ENCODE peak calls at places on chromosomes 6 and 20, in ten cellular contexts. One of them, this sample, is unnamed.

GRCh38 chr20:21490105-21490504 is 23.8 kb downstream of the NKX2-2 start:
- DNase-seq in fibroblast of the aortic adventitia: peak; percentile 36
- DNase-seq in T-helper 9 cell: no peak
- DNase-seq in H7: no peak
- DNase-seq in left colon: no peak
- DNase-seq in lower leg skin: no peak
- DNase-seq in Calu3: no peak
- DNase-seq in stimulated activated CD4-positive, alpha-beta T cell treated with anti-CD3 and anti-CD28 coated beads, Interleukin-1b, Interleukin-23, amount 100 ng/mL, for 24 hours: no peak
- DNase-seq in stimulated activated CD8-positive, alpha-beta memory T cell treated with anti-CD3 and anti-CD28 coated beads, Interleukin-15, amount 100 ng/mL, for 4 hours: no peak
- DNase-seq in ureter: no peak
- DNase-seq in this sample: no peak

GRCh38 chr20:32052090-32052791 is at the start of gene HCK:
- DNase-seq in left colon: peak; percentile 32
- DNase-seq in stimulated activated CD8-positive, alpha-beta memory T cell treated with anti-CD3 and anti-CD28 coated beads, Interleukin-15, amount 100 ng/mL, for 4 hours: no peak
- DNase-seq in T-helper 9 cell: no peak
- DNase-seq in H7: peak; percentile 86
- DNase-seq in stimulated activated CD4-positive, alpha-beta T cell treated with anti-CD3 and anti-CD28 coated beads, Interleukin-1b, Interleukin-23, amount 100 ng/mL, for 24 hours: no peak
- DNase-seq in fibroblast of the aortic adventitia: no peak
- DNase-seq in ureter: no peak
- DNase-seq in lower leg skin: no peak
- DNase-seq in Calu3: no peak
- DNase-seq in this sample: no peak

GRCh38 chr6:6057442-6058053 is 50.8 kb upstream of the NRN1 start:
- DNase-seq in fibroblast of the aortic adventitia: peak; percentile 30
- DNase-seq in Calu3: peak; percentile 4
- DNase-seq in T-helper 9 cell: no peak
- DNase-seq in lower leg skin: peak; percentile 17
- DNase-seq in H7: peak; percentile 49
- DNase-seq in stimulated activated CD8-positive, alpha-beta memory T cell treated with anti-CD3 and anti-CD28 coated beads, Interleukin-15, amount 100 ng/mL, for 4 hours: no peak
- DNase-seq in stimulated activated CD4-positive, alpha-beta T cell treated with anti-CD3 and anti-CD28 coated beads, Interleukin-1b, Interleukin-23, amount 100 ng/mL, for 24 hours: no peak
- DNase-seq in ureter: no peak
- DNase-seq in left colon: no peak
- DNase-seq in this sample: no peak

GRCh38 chr6:90266845-90267621 is 29.6 kb downstream of the BACH2 start:
- DNase-seq in lower leg skin: no peak
- DNase-seq in ureter: no peak
- DNase-seq in stimulated activated CD8-positive, alpha-beta memory T cell treated with anti-CD3 and anti-CD28 coated beads, Interleukin-15, amount 100 ng/mL, for 4 hours: no peak
- DNase-seq in H7: no peak
- DNase-seq in Calu3: no peak
- DNase-seq in stimulated activated CD4-positive, alpha-beta T cell treated with anti-CD3 and anti-CD28 coated beads, Interleukin-1b, Interleukin-23, amount 100 ng/mL, for 24 hours: no peak
- DNase-seq in T-helper 9 cell: no peak
- DNase-seq in left colon: no peak
- DNase-seq in fibroblast of the aortic adventitia: no peak
- DNase-seq in this sample: no peak

GRCh38 chr20:34024733-34025351 is 31.1 kb downstream of the RALY start:
- DNase-seq in left colon: no peak
- DNase-seq in lower leg skin: no peak
- DNase-seq in H7: no peak
- DNase-seq in Calu3: no peak
- DNase-seq in stimulated activated CD4-positive, alpha-beta T cell treated with anti-CD3 and anti-CD28 coated beads, Interleukin-1b, Interleukin-23, amount 100 ng/mL, for 24 hours: no peak
- DNase-seq in ureter: no peak
- DNase-seq in stimulated activated CD8-positive, alpha-beta memory T cell treated with anti-CD3 and anti-CD28 coated beads, Interleukin-15, amount 100 ng/mL, for 4 hours: no peak
- DNase-seq in fibroblast of the aortic adventitia: no peak
- DNase-seq in T-helper 9 cell: no peak
- DNase-seq in this sample: no peak

GRCh38 chr20:44407402-44408184 is 52.1 kb downstream of the HNF4A start:
- DNase-seq in lower leg skin: no peak
- DNase-seq in left colon: peak; percentile 85
- DNase-seq in ureter: peak; percentile 88
- DNase-seq in T-helper 9 cell: no peak
- DNase-seq in stimulated activated CD8-positive, alpha-beta memory T cell treated with anti-CD3 and anti-CD28 coated beads, Interleukin-15, amount 100 ng/mL, for 4 hours: no peak
- DNase-seq in Calu3: peak; percentile 93
- DNase-seq in stimulated activated CD4-positive, alpha-beta T cell treated with anti-CD3 and anti-CD28 coated beads, Interleukin-1b, Interleukin-23, amount 100 ng/mL, for 24 hours: no peak
- DNase-seq in H7: peak; percentile 38
- DNase-seq in fibroblast of the aortic adventitia: peak; percentile 75
- DNase-seq in this sample: peak; percentile 96

GRCh38 chr20:20796766-20797415 is 84.4 kb upstream of the RALGAPA2 start:
- DNase-seq in ureter: no peak
- DNase-seq in stimulated activated CD8-positive, alpha-beta memory T cell treated with anti-CD3 and anti-CD28 coated beads, Interleukin-15, amount 100 ng/mL, for 4 hours: no peak
- DNase-seq in T-helper 9 cell: no peak
- DNase-seq in lower leg skin: no peak
- DNase-seq in Calu3: no peak
- DNase-seq in fibroblast of the aortic adventitia: no peak
- DNase-seq in H7: no peak
- DNase-seq in stimulated activated CD4-positive, alpha-beta T cell treated with anti-CD3 and anti-CD28 coated beads, Interleukin-1b, Interleukin-23, amount 100 ng/mL, for 24 hours: no peak
- DNase-seq in left colon: no peak
- DNase-seq in this sample: no peak

GRCh38 chr6:38720295-38720694 is 5.2 kb downstream of the DNAH8 start:
- DNase-seq in Calu3: peak; percentile 25
- DNase-seq in ureter: no peak
- DNase-seq in fibroblast of the aortic adventitia: no peak
- DNase-seq in T-helper 9 cell: no peak
- DNase-seq in left colon: no peak
- DNase-seq in stimulated activated CD8-positive, alpha-beta memory T cell treated with anti-CD3 and anti-CD28 coated beads, Interleukin-15, amount 100 ng/mL, for 4 hours: no peak
- DNase-seq in lower leg skin: no peak
- DNase-seq in H7: peak; percentile 63
- DNase-seq in stimulated activated CD4-positive, alpha-beta T cell treated with anti-CD3 and anti-CD28 coated beads, Interleukin-1b, Interleukin-23, amount 100 ng/mL, for 24 hours: no peak
- DNase-seq in this sample: no peak

GRCh38 chr20:2237059-2237458 is 58.7 kb upstream of the TGM3 start:
- DNase-seq in stimulated activated CD4-positive, alpha-beta T cell treated with anti-CD3 and anti-CD28 coated beads, Interleukin-1b, Interleukin-23, amount 100 ng/mL, for 24 hours: no peak
- DNase-seq in fibroblast of the aortic adventitia: peak; percentile 97
- DNase-seq in ureter: no peak
- DNase-seq in H7: no peak
- DNase-seq in left colon: peak; percentile 47
- DNase-seq in stimulated activated CD8-positive, alpha-beta memory T cell treated with anti-CD3 and anti-CD28 coated beads, Interleukin-15, amount 100 ng/mL, for 4 hours: no peak
- DNase-seq in T-helper 9 cell: no peak
- DNase-seq in Calu3: peak; percentile 37
- DNase-seq in lower leg skin: peak; percentile 71
- DNase-seq in this sample: peak; percentile 87

GRCh38 chr6:14802761-14803160 is 443.1 kb upstream of the JARID2 start:
- DNase-seq in H7: no peak
- DNase-seq in lower leg skin: no peak
- DNase-seq in ureter: no peak
- DNase-seq in stimulated activated CD8-positive, alpha-beta memory T cell treated with anti-CD3 and anti-CD28 coated beads, Interleukin-15, amount 100 ng/mL, for 4 hours: no peak
- DNase-seq in stimulated activated CD4-positive, alpha-beta T cell treated with anti-CD3 and anti-CD28 coated beads, Interleukin-1b, Interleukin-23, amount 100 ng/mL, for 24 hours: no peak
- DNase-seq in left colon: no peak
- DNase-seq in Calu3: no peak
- DNase-seq in fibroblast of the aortic adventitia: no peak
- DNase-seq in T-helper 9 cell: no peak
- DNase-seq in this sample: no peak

GRCh38 chr6:41066867-41067304 is 5.3 kb downstream of the OARD1 start:
- DNase-seq in fibroblast of the aortic adventitia: peak; percentile 91
- DNase-seq in T-helper 9 cell: peak; percentile 62
- DNase-seq in Calu3: peak; percentile 77
- DNase-seq in H7: peak; percentile 46
- DNase-seq in lower leg skin: peak; percentile 69
- DNase-seq in stimulated activated CD4-positive, alpha-beta T cell treated with anti-CD3 and anti-CD28 coated beads, Interleukin-1b, Interleukin-23, amount 100 ng/mL, for 24 hours: peak; percentile 44
- DNase-seq in left colon: peak; percentile 87
- DNase-seq in ureter: peak; percentile 73
- DNase-seq in stimulated activated CD8-positive, alpha-beta memory T cell treated with anti-CD3 and anti-CD28 coated beads, Interleukin-15, amount 100 ng/mL, for 4 hours: peak; percentile 11
- DNase-seq in this sample: peak; percentile 57

GRCh38 chr20:24492031-24492607 is 22.7 kb downstream of the SYNDIG1 start:
- DNase-seq in left colon: no peak
- DNase-seq in stimulated activated CD8-positive, alpha-beta memory T cell treated with anti-CD3 and anti-CD28 coated beads, Interleukin-15, amount 100 ng/mL, for 4 hours: no peak
- DNase-seq in fibroblast of the aortic adventitia: no peak
- DNase-seq in ureter: no peak
- DNase-seq in H7: peak; percentile 92
- DNase-seq in Calu3: no peak
- DNase-seq in lower leg skin: no peak
- DNase-seq in stimulated activated CD4-positive, alpha-beta T cell treated with anti-CD3 and anti-CD28 coated beads, Interleukin-1b, Interleukin-23, amount 100 ng/mL, for 24 hours: no peak
- DNase-seq in T-helper 9 cell: no peak
- DNase-seq in this sample: no peak

GRCh38 chr20:36644713-36645109 is 1.3 kb downstream of the SLA2 start:
- DNase-seq in left colon: no peak
- DNase-seq in stimulated activated CD4-positive, alpha-beta T cell treated with anti-CD3 and anti-CD28 coated beads, Interleukin-1b, Interleukin-23, amount 100 ng/mL, for 24 hours: no peak
- DNase-seq in H7: no peak
- DNase-seq in ureter: no peak
- DNase-seq in stimulated activated CD8-positive, alpha-beta memory T cell treated with anti-CD3 and anti-CD28 coated beads, Interleukin-15, amount 100 ng/mL, for 4 hours: peak; percentile 45
- DNase-seq in T-helper 9 cell: no peak
- DNase-seq in Calu3: no peak
- DNase-seq in lower leg skin: no peak
- DNase-seq in fibroblast of the aortic adventitia: no peak
- DNase-seq in this sample: no peak